ENCODE peak calls at places on chromosomes 3 and 15, in nine cellular contexts. E is MM.1S, U is astrocyte of the spinal cord, C is brain microvascular endothelial cell, W is sigmoid colon, X is H9, Q is kidney epithelial cell, M is foreskin fibroblast, G is endothelial cell. B is an unnamed sample.

GRCh38 chr3:114078126-114078525 is 21.6 kb downstream of the QTRT2 start:
- DNase-seq in E (no peak), U (no peak), C (no peak), W (no peak), X (no peak), Q (no peak), M (peak), G (no peak), B (no peak)

GRCh38 chr3:177601120-177601519 is 403.8 kb upstream of the TBL1XR1 start:
- DNase-seq in E (no peak), U (no peak), C (no peak), W (no peak), X (no peak), Q (no peak), M (no peak), G (no peak), B (no peak)

GRCh38 chr3:171812811-171813210 is 2.5 kb upstream of the PLD1 start:
- DNase-seq in E (no peak), U (no peak), C (no peak), W (no peak), X (no peak), Q (no peak), M (peak), G (no peak), B (no peak)

GRCh38 chr3:4656059-4656458 is 162.9 kb downstream of the ITPR1 start:
- DNase-seq in E (no peak), U (peak), C (peak), W (peak), X (peak), Q (peak), M (peak), G (peak), B (peak)

GRCh38 chr3:47464603-47465002 is 11.1 kb downstream of the SCAP start:
- DNase-seq in E (no peak), U (no peak), C (no peak), W (no peak), X (no peak), Q (no peak), M (no peak), G (no peak), B (no peak)

GRCh38 chr15:43514241-43515057 is 3.0 kb upstream of the MAP1A start:
- DNase-seq in E (peak), U (no peak), C (no peak), W (no peak), X (peak), Q (no peak), M (peak), G (no peak), B (peak)

GRCh38 chr15:38307251-38307650 is 54.6 kb downstream of the SPRED1 start:
- DNase-seq in E (no peak), U (no peak), C (no peak), W (no peak), X (no peak), Q (no peak), M (no peak), G (no peak), B (no peak)

GRCh38 chr3:46496745-46497555 is 826 bp upstream of the RTP3 start:
- DNase-seq in E (peak), U (no peak), C (no peak), W (no peak), X (peak), Q (no peak), M (peak), G (peak), B (no peak)

GRCh38 chr15:48823237-48823636 is 12.4 kb upstream of the CEP152 start:
- DNase-seq in E (no peak), U (peak), C (peak), W (no peak), X (peak), Q (no peak), M (peak), G (no peak), B (no peak)

GRCh38 chr3:146517684-146518435 is 26.5 kb downstream of the PLSCR1 start:
- DNase-seq in E (no peak), U (no peak), C (no peak), W (no peak), X (no peak), Q (no peak), M (no peak), G (no peak), B (no peak)

GRCh38 chr3:11247362-11247761 is 24.8 kb upstream of the ATG7 start:
- DNase-seq in E (no peak), U (no peak), C (no peak), W (no peak), X (no peak), Q (no peak), M (no peak), G (no peak), B (no peak)

GRCh38 chr3:196563721-196564225 is 4.6 kb downstream of the WDR53 start:
- DNase-seq in E (peak), U (peak), C (peak), W (no peak), X (no peak), Q (peak), M (peak), G (no peak), B (no peak)

GRCh38 chr3:142999881-143000280 is 1.5 kb upstream of the U2SURP start:
- DNase-seq in E (no peak), U (no peak), C (no peak), W (no peak), X (no peak), Q (no peak), M (no peak), G (no peak), B (no peak)

GRCh38 chr3:72916249-72916648 is 28.4 kb downstream of the GXYLT2 start:
- DNase-seq in E (no peak), U (no peak), C (no peak), W (no peak), X (no peak), Q (no peak), M (no peak), G (no peak), B (no peak)

GRCh38 chr15:96337991-96338771 is 7.7 kb downstream of the NR2F2 start:
- DNase-seq in E (no peak), U (peak), C (no peak), W (no peak), X (no peak), Q (no peak), M (peak), G (no peak), B (no peak)

GRCh38 chr15:43187544-43188155 is 2.4 kb downstream of the CCNDBP1 start:
- DNase-seq in E (peak), U (peak), C (peak), W (no peak), X (no peak), Q (peak), M (peak), G (no peak), B (no peak)

GRCh38 chr3:73120710-73121109 is 59.3 kb downstream of the EBLN2 start:
- DNase-seq in E (no peak), U (no peak), C (no peak), W (no peak), X (no peak), Q (no peak), M (no peak), G (no peak), B (no peak)

GRCh38 chr3:107661447-107662108 is 138.8 kb downstream of the BBX start:
- DNase-seq in E (peak), U (peak), C (no peak), W (no peak), X (no peak), Q (no peak), M (peak), G (no peak), B (no peak)

GRCh38 chr15:39400002-39400401 is 180.9 kb upstream of the THBS1 start:
- DNase-seq in E (no peak), U (no peak), C (no peak), W (no peak), X (no peak), Q (no peak), M (no peak), G (no peak), B (no peak)

GRCh38 chr3:185820973-185821758 is 3.7 kb downstream of the IGF2BP2 start:
- DNase-seq in E (no peak), U (peak), C (peak), W (no peak), X (no peak), Q (no peak), M (peak), G (no peak), B (no peak)

GRCh38 chr3:184443364-184443763 is 63.5 kb downstream of the CHRD start:
- DNase-seq in E (no peak), U (no peak), C (no peak), W (no peak), X (no peak), Q (no peak), M (no peak), G (no peak), B (no peak)

GRCh38 chr3:72739521-72740466 is 108.5 kb downstream of the SHQ1 start:
- DNase-seq in E (no peak), U (no peak), C (peak), W (no peak), X (no peak), Q (no peak), M (peak), G (no peak), B (no peak)

GRCh38 chr3:11991751-11992150 is 12.4 kb upstream of the SYN2 start:
- DNase-seq in E (no peak), U (no peak), C (no peak), W (no peak), X (no peak), Q (no peak), M (no peak), G (no peak), B (no peak)

GRCh38 chr3:40465111-40465407 is 7.9 kb downstream of the RPL14 start:
- DNase-seq in E (no peak), U (no peak), C (no peak), W (no peak), X (no peak), Q (no peak), M (no peak), G (no peak), B (no peak)

GRCh38 chr15:35547775-35548364 is 1.9 kb upstream of the DPH6 start:
- DNase-seq in E (no peak), U (no peak), C (no peak), W (no peak), X (peak), Q (no peak), M (no peak), G (no peak), B (no peak)

GRCh38 chr15:53447742-53448141 is 311.7 kb downstream of the WDR72 start:
- DNase-seq in E (no peak), U (no peak), C (no peak), W (no peak), X (no peak), Q (no peak), M (no peak), G (no peak), B (no peak)

GRCh38 chr3:141530133-141530768 is 43.4 kb downstream of the RASA2 start:
- DNase-seq in E (no peak), U (peak), C (no peak), W (no peak), X (no peak), Q (no peak), M (peak), G (no peak), B (no peak)

GRCh38 chr15:64837502-64837901 is 4.2 kb upstream of the PLEKHO2 start:
- DNase-seq in E (no peak), U (no peak), C (no peak), W (peak), X (no peak), Q (no peak), M (no peak), G (no peak), B (no peak)

GRCh38 chr15:70093481-70094309 is 4.0 kb downstream of the TLE3 start:
- DNase-seq in E (no peak), U (peak), C (no peak), W (no peak), X (peak), Q (no peak), M (no peak), G (no peak), B (no peak)

GRCh38 chr15:85748729-85749128 is 46.0 kb downstream of the KLHL25 start:
- DNase-seq in E (no peak), U (no peak), C (no peak), W (peak), X (peak), Q (no peak), M (no peak), G (no peak), B (no peak)

GRCh38 chr15:82540984-82541431 is 751 bp upstream of the RPS17 start:
- DNase-seq in E (no peak), U (no peak), C (no peak), W (no peak), X (peak), Q (no peak), M (peak), G (no peak), B (peak)

GRCh38 chr3:65776494-65776893 is 262.2 kb downstream of the MAGI1 start:
- DNase-seq in E (no peak), U (no peak), C (no peak), W (no peak), X (no peak), Q (no peak), M (peak), G (no peak), B (no peak)

GRCh38 chr3:114863848-114864247 is 283.2 kb downstream of the ZBTB20 start:
- DNase-seq in E (peak), U (no peak), C (no peak), W (no peak), X (no peak), Q (no peak), M (no peak), G (no peak), B (no peak)

GRCh38 chr15:50886139-50886467 is 22.4 kb upstream of the AP4E1 start:
- DNase-seq in E (no peak), U (no peak), C (no peak), W (no peak), X (no peak), Q (no peak), M (no peak), G (no peak), B (no peak)
- TF ChIP-seq CTCF in E (no peak), U (no peak), C (no peak), W (no peak), X (no peak), Q (no peak), M (no peak), G (peak), B (no peak)

DNA sequence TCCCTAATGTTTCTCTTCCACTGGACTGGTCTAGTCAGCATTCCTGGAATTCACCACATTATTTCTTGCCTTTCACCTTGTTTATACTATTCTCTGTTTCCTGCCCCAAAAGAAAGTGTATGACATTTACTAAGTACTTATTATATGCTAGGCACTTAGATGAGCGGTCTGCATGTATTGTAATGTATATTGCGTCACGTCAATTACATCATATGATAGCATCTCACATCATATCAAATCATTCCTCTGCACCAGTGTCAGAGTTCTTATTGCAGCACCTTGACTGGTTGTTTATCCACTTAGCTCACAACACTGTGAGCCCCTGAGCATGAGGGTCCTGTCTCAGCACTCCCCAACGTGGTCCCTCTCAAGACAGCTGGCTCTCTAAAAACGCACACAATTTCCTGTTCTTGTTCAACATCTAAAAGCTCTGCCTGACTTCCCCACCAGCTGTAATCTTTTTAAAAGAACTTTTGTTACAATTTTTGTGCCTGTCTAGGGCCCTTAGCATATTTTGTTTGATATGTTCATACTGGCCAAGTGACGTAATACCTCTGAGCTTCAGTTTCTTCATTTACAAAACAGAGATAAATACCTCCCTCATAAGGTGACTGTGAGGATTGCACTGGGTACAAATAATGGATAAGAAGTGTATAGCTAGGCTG is 58.8 kb downstream of the ARHGAP31 start:
- DNase-seq in E (no peak), U (peak), C (peak), W (no peak), X (no peak), Q (no peak), M (peak), G (no peak), B (no peak)
- TF ChIP-seq CTCF in E (peak), U (peak), C (peak), W (no peak), X (peak), Q (peak), M (peak), G (no peak), B (peak)

DNA sequence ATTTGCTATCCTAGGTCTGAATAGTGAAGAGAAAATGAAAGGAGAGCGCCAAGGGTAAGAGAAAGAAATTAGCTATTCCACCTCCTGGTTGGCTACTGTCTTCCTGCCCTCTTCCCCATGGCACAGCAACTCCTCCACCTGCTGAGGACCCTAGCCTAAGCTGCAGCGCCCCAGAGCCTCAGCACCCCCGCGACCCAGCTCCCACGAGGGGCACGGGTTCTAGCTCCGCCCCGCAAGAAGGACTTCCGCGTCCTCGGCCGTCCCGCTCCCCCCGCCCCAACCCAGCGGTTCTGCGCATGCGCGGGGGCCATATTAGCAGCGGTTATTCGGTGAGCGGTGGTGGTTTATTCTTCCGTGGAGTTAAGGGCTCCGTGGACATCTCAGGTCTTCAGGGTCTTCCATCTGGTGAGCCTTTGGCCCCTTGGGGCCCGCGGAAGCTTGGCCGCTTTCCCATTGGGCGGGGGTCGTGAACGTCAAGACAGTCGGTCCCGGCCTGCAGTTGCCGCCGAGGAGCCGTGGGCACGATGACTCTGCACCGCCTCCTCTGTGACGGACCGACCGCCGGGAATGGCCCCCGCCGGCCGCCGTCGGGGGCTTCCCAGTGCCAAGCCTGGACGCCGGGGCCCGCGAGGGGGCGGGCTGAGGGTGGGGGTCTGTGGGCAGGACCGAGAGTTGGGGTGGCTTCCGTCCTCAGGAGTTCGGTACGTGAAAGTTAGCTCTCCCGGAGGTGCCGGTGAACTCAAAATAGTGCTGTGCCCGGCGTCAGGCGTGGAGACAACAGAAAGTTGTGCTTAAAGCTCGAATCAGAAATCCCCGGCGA is at the start of gene PSMA4:
- DNase-seq in E (peak), U (peak), C (peak), W (peak), X (peak), Q (no peak), M (peak), G (peak), B (peak)
- TF ChIP-seq CTCF in E (peak), U (peak), C (peak), W (peak), X (peak), Q (peak), M (no peak), G (no peak), B (no peak)

GRCh38 chr3:127454968-127455367 is 135.6 kb downstream of the TPRA1 start:
- DNase-seq in E (no peak), U (no peak), C (no peak), W (peak), X (peak), Q (no peak), M (no peak), G (no peak), B (no peak)

GRCh38 chr3:127456471-127457093 is 134.0 kb downstream of the TPRA1 start:
- DNase-seq in E (no peak), U (peak), C (peak), W (peak), X (no peak), Q (peak), M (peak), G (peak), B (no peak)

GRCh38 chr3:127455541-127456450 is 134.7 kb downstream of the TPRA1 start:
- DNase-seq in E (peak), U (peak), C (peak), W (peak), X (peak), Q (no peak), M (peak), G (peak), B (peak)

GRCh38 chr3:127452321-127452821 is 138.2 kb downstream of the TPRA1 start:
- DNase-seq in E (no peak), U (no peak), C (no peak), W (peak), X (peak), Q (no peak), M (no peak), G (no peak), B (no peak)

GRCh38 chr3:127454051-127454450 is 136.5 kb downstream of the TPRA1 start:
- DNase-seq in E (no peak), U (no peak), C (no peak), W (peak), X (peak), Q (no peak), M (no peak), G (no peak), B (no peak)
- TF ChIP-seq CTCF in E (no peak), U (no peak), C (no peak), W (no peak), X (no peak), Q (no peak), M (no peak), G (no peak), B (no peak)

GRCh38 chr3:71482771-71483170 is 100.8 kb downstream of the FOXP1 start:
- DNase-seq in E (no peak), U (no peak), C (no peak), W (no peak), X (no peak), Q (no peak), M (no peak), G (no peak), B (no peak)

GRCh38 chr3:71478568-71478967 is 105.0 kb downstream of the FOXP1 start:
- DNase-seq in E (no peak), U (no peak), C (no peak), W (no peak), X (no peak), Q (no peak), M (no peak), G (no peak), B (no peak)

GRCh38 chr3:71476950-71477349 is 106.6 kb downstream of the FOXP1 start:
- DNase-seq in E (no peak), U (no peak), C (no peak), W (no peak), X (no peak), Q (no peak), M (no peak), G (no peak), B (no peak)
- TF ChIP-seq CTCF in E (no peak), U (no peak), C (no peak), W (no peak), X (peak), Q (no peak), M (no peak), G (no peak), B (no peak)

GRCh38 chr3:54882114-54882833 is 45.6 kb downstream of the LRTM1 start:
- DNase-seq in E (no peak), U (peak), C (peak), W (no peak), X (no peak), Q (peak), M (peak), G (no peak), B (no peak)
- TF ChIP-seq CTCF in E (no peak), U (no peak), C (no peak), W (no peak), X (no peak), Q (no peak), M (no peak), G (no peak), B (no peak)

GRCh38 chr3:20096135-20096685 is 56.0 kb downstream of the KAT2B start:
- DNase-seq in E (no peak), U (no peak), C (no peak), W (no peak), X (no peak), Q (no peak), M (peak), G (no peak), B (no peak)
- TF ChIP-seq CTCF in E (no peak), U (no peak), C (no peak), W (no peak), X (no peak), Q (no peak), M (no peak), G (no peak), B (no peak)

GRCh38 chr15:50685976-50686467 is 575 bp downstream of the TRPM7 start:
- DNase-seq in E (peak), U (peak), C (peak), W (peak), X (peak), Q (no peak), M (peak), G (peak), B (peak)

GRCh38 chr15:50687302-50687902 is 805 bp upstream of the TRPM7 start:
- DNase-seq in E (no peak), U (no peak), C (no peak), W (no peak), X (no peak), Q (no peak), M (no peak), G (no peak), B (no peak)

GRCh38 chr15:50681467-50681866 is 5.1 kb downstream of the TRPM7 start:
- DNase-seq in E (no peak), U (no peak), C (no peak), W (no peak), X (no peak), Q (no peak), M (no peak), G (no peak), B (no peak)

GRCh38 chr15:50685191-50685975 is 1.2 kb downstream of the TRPM7 start:
- DNase-seq in E (no peak), U (peak), C (no peak), W (no peak), X (no peak), Q (no peak), M (peak), G (no peak), B (no peak)

GRCh38 chr15:50686468-50687301 is at the start of gene TRPM7:
- DNase-seq in E (peak), U (peak), C (peak), W (peak), X (peak), Q (peak), M (peak), G (peak), B (peak)
- TF ChIP-seq CTCF in E (no peak), U (peak), C (peak), W (no peak), X (no peak), Q (no peak), M (no peak), G (no peak), B (no peak)

GRCh38 chr15:66685638-66686150 is 16.3 kb upstream of the SMAD6 start:
- DNase-seq in E (no peak), U (no peak), C (peak), W (no peak), X (no peak), Q (no peak), M (peak), G (no peak), B (no peak)
- TF ChIP-seq CTCF in E (peak), U (peak), C (peak), W (no peak), X (peak), Q (peak), M (peak), G (peak), B (no peak)